ENCODE peak calls at places on chromosomes 12 and 14, in seven cellular contexts. K is HEK293T, P is renal cortical epithelial cell, E is GM13977, Z is astrocyte, Q is T follicular helper cell, W is ELR. Y is an unnamed sample.

GRCh38 chr12:6943719-6944380 is at the start of the genes C12orf57 and RNU7-1:
- DNase-seq in K (peak; percentile 70), P (peak; percentile 94), E (peak; percentile 79), Z (peak; percentile 84), Q (peak; percentile 60), W (no peak), Y (peak; percentile 86)

GRCh38 chr12:115661103-115661502 is 616.4 kb downstream of the MED13L start:
- DNase-seq in K (no peak), P (no peak), E (no peak), Z (no peak), Q (no peak), W (no peak), Y (no peak)

GRCh38 chr14:105496831-105497591 is 6.0 kb downstream of the TEDC1 start:
- DNase-seq in K (no peak), P (no peak), E (no peak), Z (no peak), Q (no peak), W (no peak), Y (no peak)

GRCh38 chr14:22570132-22570949 is 18.7 kb downstream of the DAD1 start:
- DNase-seq in K (peak; percentile 62), P (peak; percentile 78), E (peak; percentile 80), Z (peak; percentile 52), Q (peak; percentile 79), W (peak; percentile 83), Y (peak; percentile 47)

GRCh38 chr12:125143491-125143890 is 78.3 kb downstream of the AACS start:
- DNase-seq in K (no peak), P (no peak), E (no peak), Z (peak; percentile 9), Q (no peak), W (peak; percentile 34), Y (no peak)

GRCh38 chr14:76810953-76811400 is 1.7 kb downstream of the ANGEL1 start:
- DNase-seq in K (peak; percentile 33), P (peak; percentile 39), E (peak; percentile 40), Z (peak; percentile 17), Q (no peak), W (peak; percentile 42), Y (no peak)

GRCh38 chr12:77354766-77355362 is 289.5 kb upstream of the E2F7 start:
- DNase-seq in K (no peak), P (peak; percentile 11), E (no peak), Z (peak; percentile 25), Q (no peak), W (peak; percentile 6), Y (no peak)

GRCh38 chr12:20212036-20212435 is 156.3 kb upstream of the PDE3A start:
- DNase-seq in K (no peak), P (peak; percentile 42), E (no peak), Z (peak; percentile 71), Q (no peak), W (no peak), Y (no peak)

GRCh38 chr12:188910-189621 is 24.9 kb downstream of the SLC6A12 start:
- DNase-seq in K (peak; percentile 90), P (no peak), E (peak; percentile 88), Z (peak; percentile 13), Q (no peak), W (peak; percentile 65), Y (peak; percentile 32)

GRCh38 chr12:52327086-52327829 is 6.1 kb upstream of the KRT83 start:
- DNase-seq in K (peak; percentile 72), P (peak; percentile 97), E (peak; percentile 85), Z (peak; percentile 80), Q (peak; percentile 75), W (peak; percentile 95), Y (peak; percentile 90)

GRCh38 chr12:120536064-120536791 is 2.1 kb downstream of the RNF10 start:
- DNase-seq in K (no peak), P (no peak), E (peak; percentile 34), Z (no peak), Q (peak; percentile 9), W (no peak), Y (no peak)

GRCh38 chr12:4910502-4911315 is 1.0 kb downstream of the KCNA1 start:
- DNase-seq in K (no peak), P (no peak), E (peak; percentile 83), Z (no peak), Q (no peak), W (peak; percentile 2), Y (no peak)

GRCh38 chr12:128337456-128338160 is 70.6 kb downstream of the TMEM132C start:
- DNase-seq in K (no peak), P (no peak), E (no peak), Z (no peak), Q (no peak), W (no peak), Y (no peak)

GRCh38 chr12:39443704-39444234 is 849 bp upstream of the KIF21A start:
- DNase-seq in K (no peak), P (peak; percentile 72), E (no peak), Z (no peak), Q (no peak), W (no peak), Y (no peak)

GRCh38 chr12:53402871-53403270 is 20.8 kb upstream of the AMHR2 start:
- DNase-seq in K (no peak), P (no peak), E (no peak), Z (no peak), Q (no peak), W (no peak), Y (no peak)

GRCh38 chr14:73397810-73398209 is 60.5 kb downstream of the NUMB start:
- DNase-seq in K (no peak), P (no peak), E (no peak), Z (no peak), Q (no peak), W (no peak), Y (no peak)

GRCh38 chr14:65482769-65483438 is 70.4 kb downstream of the FUT8 start:
- DNase-seq in K (no peak), P (peak; percentile 61), E (no peak), Z (no peak), Q (no peak), W (no peak), Y (no peak)

GRCh38 chr14:73402579-73402978 is 55.8 kb downstream of the NUMB start:
- DNase-seq in K (no peak), P (no peak), E (peak; percentile 15), Z (no peak), Q (no peak), W (no peak), Y (no peak)

GRCh38 chr12:32146074-32146873 is 39.6 kb downstream of the BICD1 start:
- DNase-seq in K (no peak), P (peak; percentile 24), E (no peak), Z (no peak), Q (no peak), W (no peak), Y (no peak)

GRCh38 chr12:25323774-25324086 is 73.0 kb upstream of the KRAS start:
- DNase-seq in K (no peak), P (no peak), E (no peak), Z (no peak), Q (no peak), W (no peak), Y (no peak)

GRCh38 chr12:110337912-110338710 is 57.1 kb downstream of the ATP2A2 start:
- DNase-seq in K (no peak), P (no peak), E (no peak), Z (no peak), Q (no peak), W (no peak), Y (no peak)

GRCh38 chr12:10623131-10623530 is 9.7 kb upstream of the MAGOHB start:
- DNase-seq in K (no peak), P (no peak), E (no peak), Z (no peak), Q (no peak), W (peak; percentile 32), Y (no peak)

GRCh38 chr14:66378712-66379111 is 107.5 kb upstream of the CCDC196 start:
- DNase-seq in K (no peak), P (no peak), E (no peak), Z (no peak), Q (no peak), W (no peak), Y (no peak)

GRCh38 chr14:68926236-68926635 is 52.9 kb downstream of the ACTN1 start:
- DNase-seq in K (no peak), P (no peak), E (no peak), Z (no peak), Q (no peak), W (peak; percentile 45), Y (no peak)

GRCh38 chr14:71852201-71852600 is 80.0 kb upstream of the RGS6 start:
- DNase-seq in K (no peak), P (no peak), E (no peak), Z (no peak), Q (no peak), W (no peak), Y (no peak)

GRCh38 chr14:24403294-24404013 is 4.7 kb downstream of the NYNRIN start:
- DNase-seq in K (no peak), P (no peak), E (no peak), Z (no peak), Q (no peak), W (peak; percentile 46), Y (peak; percentile 7)

GRCh38 chr12:48119078-48119833 is at the start of gene PFKM:
- DNase-seq in K (peak; percentile 93), P (peak; percentile 92), E (peak; percentile 89), Z (peak; percentile 89), Q (peak; percentile 50), W (peak; percentile 95), Y (peak; percentile 84)

GRCh38 chr12:29782285-29782820 is 1.4 kb downstream of the TMTC1 start:
- DNase-seq in K (no peak), P (peak; percentile 18), E (peak; percentile 53), Z (peak; percentile 77), Q (no peak), W (no peak), Y (peak; percentile 48)

GRCh38 chr12:106442575-106442974 is 85.0 kb downstream of the POLR3B start:
- DNase-seq in K (no peak), P (peak; percentile 19), E (no peak), Z (no peak), Q (no peak), W (no peak), Y (no peak)

GRCh38 chr12:102948941-102949352 is 8.5 kb upstream of the ASCL1 start:
- DNase-seq in K (peak; percentile 53), P (peak; percentile 13), E (no peak), Z (no peak), Q (peak; percentile 34), W (peak; percentile 41), Y (no peak)

GRCh38 chr12:65495233-65495632 is 216.8 kb downstream of the MSRB3 start:
- DNase-seq in K (no peak), P (peak; percentile 88), E (no peak), Z (peak; percentile 87), Q (no peak), W (peak; percentile 93), Y (peak; percentile 64)